ENCODE peak calls at places on chromosomes 2 and 18, in ten cellular contexts. E is lower leg skin, J is RWPE1, L is mammary epithelial cell, M is natural killer cell, Q is OCI-LY7, A is astrocyte, D is omental fat pad, H is foreskin fibroblast, R is fibroblast of lung. V is an unnamed sample.

GRCh38 chr2:122805346-122805745 is 1049.9 kb downstream of the TSN start:
- DNase-seq in E (no peak), J (no peak), L (no peak), M (no peak), Q (no peak), A (no peak), D (no peak), H (no peak), R (no peak), V (peak)

GRCh38 chr2:55885129-55885943 is 38.2 kb downstream of the EFEMP1 start:
- DNase-seq in E (no peak), J (peak), L (peak), M (no peak), Q (no peak), A (peak), D (no peak), H (peak), R (peak), V (peak)

GRCh38 chr18:45557296-45557695 is 58.0 kb upstream of the SLC14A2 start:
- DNase-seq in E (no peak), J (no peak), L (peak), M (no peak), Q (no peak), A (no peak), D (no peak), H (no peak), R (no peak), V (peak)

GRCh38 chr2:211875488-211875887 is 663.1 kb downstream of the ERBB4 start:
- DNase-seq in E (no peak), J (no peak), L (no peak), M (no peak), Q (no peak), A (no peak), D (no peak), H (no peak), R (no peak), V (no peak)

GRCh38 chr18:14577971-14578370 is 34.6 kb upstream of the POTEC start:
- DNase-seq in E (no peak), J (no peak), L (peak), M (no peak), Q (no peak), A (no peak), D (no peak), H (no peak), R (no peak), V (peak)

GRCh38 chr2:176140520-176141317 is 10.6 kb upstream of the HOXD4 start:
- DNase-seq in E (no peak), J (peak), L (peak), M (peak), Q (peak), A (no peak), D (no peak), H (peak), R (peak), V (peak)

GRCh38 chr2:75276093-75277055 is 77.1 kb upstream of the TACR1 start:
- DNase-seq in E (no peak), J (peak), L (peak), M (no peak), Q (no peak), A (peak), D (no peak), H (peak), R (peak), V (peak)

GRCh38 chr2:200749631-200750322 is 61.9 kb upstream of the BZW1 start:
- DNase-seq in E (no peak), J (no peak), L (no peak), M (no peak), Q (no peak), A (no peak), D (no peak), H (no peak), R (no peak), V (no peak)

GRCh38 chr2:197345846-197346370 is 35.3 kb upstream of the ANKRD44 start:
- DNase-seq in E (no peak), J (no peak), L (no peak), M (no peak), Q (no peak), A (no peak), D (no peak), H (no peak), R (no peak), V (no peak)

GRCh38 chr18:59954746-59955145 is 55.0 kb downstream of the PMAIP1 start:
- DNase-seq in E (no peak), J (no peak), L (peak), M (no peak), Q (no peak), A (peak), D (no peak), H (peak), R (peak), V (peak)
- TF ChIP-seq CTCF in E (no peak), J (no peak), L (no peak), M (no peak), Q (no peak), A (no peak), D (no peak), H (no peak), R (no peak), V (no peak)

GRCh38 chr18:25921677-25922421 is 168.6 kb downstream of the SS18 start:
- DNase-seq in E (no peak), J (peak), L (peak), M (no peak), Q (peak), A (no peak), D (no peak), H (no peak), R (peak), V (peak)

DNA sequence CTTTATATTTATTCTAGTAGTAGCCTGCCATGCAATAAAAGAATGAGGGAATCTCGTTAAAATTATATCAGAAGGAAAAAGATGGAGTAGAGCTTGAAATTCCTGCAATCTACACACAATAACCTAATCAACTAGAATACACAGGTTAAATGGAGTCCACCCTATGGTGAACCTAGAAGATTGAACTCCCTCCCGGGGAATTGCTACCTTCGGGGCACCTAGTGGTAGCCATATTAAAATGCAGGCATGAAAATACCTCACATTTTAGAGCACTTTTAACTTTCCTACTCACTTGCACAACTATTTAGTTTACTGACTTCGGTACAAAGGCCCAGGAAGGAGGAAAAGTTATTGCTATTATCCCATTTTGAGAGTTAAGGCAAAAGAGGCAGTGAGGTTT is 174.5 kb downstream of the SS18 start:
- DNase-seq in E (no peak), J (no peak), L (no peak), M (no peak), Q (peak), A (no peak), D (no peak), H (no peak), R (no peak), V (no peak)
- TF ChIP-seq CTCF in E (no peak), J (no peak), L (peak), M (no peak), Q (peak), A (no peak), D (no peak), H (no peak), R (peak), V (no peak)

DNA sequence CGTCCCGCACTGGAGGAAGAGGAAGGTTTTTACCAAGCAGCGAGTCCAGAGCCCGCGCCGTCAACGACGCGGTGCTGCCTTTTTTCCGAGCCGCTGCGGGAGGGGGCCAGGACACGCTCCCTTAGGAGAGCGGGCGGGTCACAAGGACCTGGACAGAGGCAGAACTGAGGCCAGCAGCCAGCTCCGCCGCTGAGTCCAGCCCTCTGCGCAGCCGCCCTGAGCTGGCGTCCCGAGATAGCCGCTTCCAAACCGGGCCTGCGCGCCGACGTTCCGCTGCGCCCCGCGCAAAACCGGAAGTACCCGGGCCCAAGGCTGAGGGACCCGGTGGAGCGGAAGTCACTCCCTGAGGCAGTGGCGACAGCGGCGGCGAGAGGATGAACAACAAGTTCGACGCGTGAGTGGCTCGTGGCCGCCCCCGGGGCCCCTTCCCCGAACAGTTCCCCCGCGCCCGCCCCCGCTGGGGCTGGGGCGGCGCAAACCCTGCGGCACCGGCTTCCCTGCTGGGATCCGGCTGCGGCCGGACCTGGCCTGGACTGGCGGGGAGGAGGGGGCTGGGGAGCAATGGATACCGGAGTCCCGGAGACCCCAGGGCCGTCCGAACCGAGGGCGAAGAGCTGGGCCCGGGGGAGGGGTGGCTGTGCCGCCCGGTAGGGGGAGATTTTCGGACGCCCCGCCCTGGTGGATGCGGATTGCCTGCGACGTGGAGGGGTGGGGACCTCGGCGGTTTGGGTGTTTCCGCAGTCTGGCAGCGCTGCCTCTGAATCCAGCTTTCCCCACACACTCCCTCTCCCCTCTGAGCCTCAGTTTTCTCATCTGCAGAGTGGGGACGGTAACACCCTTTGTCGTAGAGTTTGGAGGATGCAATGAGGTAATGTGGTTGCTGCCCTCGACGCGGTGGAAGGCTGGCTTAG is at the start of the genes EIF4E2 and TIGD1:
- DNase-seq in E (peak), J (peak), L (peak), M (peak), Q (peak), A (peak), D (peak), H (peak), R (peak), V (peak)
- TF ChIP-seq CTCF in E (no peak), J (no peak), L (peak), M (peak), Q (peak), A (peak), D (no peak), H (no peak), R (no peak), V (no peak)

GRCh38 chr2:109201465-109202420 is 72.7 kb downstream of the SH3RF3 start:
- DNase-seq in E (no peak), J (no peak), L (no peak), M (no peak), Q (no peak), A (no peak), D (no peak), H (no peak), R (no peak), V (no peak)
- TF ChIP-seq CTCF in E (no peak), J (no peak), L (no peak), M (no peak), Q (no peak), A (no peak), D (no peak), H (no peak), R (no peak), V (no peak)

GRCh38 chr2:167869200-167869599 is 378.2 kb downstream of the STK39 start:
- DNase-seq in E (no peak), J (no peak), L (no peak), M (no peak), Q (no peak), A (no peak), D (no peak), H (no peak), R (no peak), V (no peak)
- TF ChIP-seq CTCF in E (no peak), J (no peak), L (peak), M (no peak), Q (peak), A (no peak), D (no peak), H (no peak), R (no peak), V (no peak)

GRCh38 chr2:7620255-7620654 is 703.0 kb downstream of the RNF144A start:
- DNase-seq in E (no peak), J (no peak), L (peak), M (no peak), Q (no peak), A (no peak), D (no peak), H (no peak), R (no peak), V (peak)

GRCh38 chr2:7613831-7614230 is 696.6 kb downstream of the RNF144A start:
- DNase-seq in E (no peak), J (no peak), L (no peak), M (no peak), Q (no peak), A (no peak), D (no peak), H (no peak), R (no peak), V (no peak)

GRCh38 chr2:7621018-7621814 is 704.0 kb downstream of the RNF144A start:
- DNase-seq in E (no peak), J (no peak), L (peak), M (no peak), Q (no peak), A (no peak), D (no peak), H (no peak), R (no peak), V (peak)

DNA sequence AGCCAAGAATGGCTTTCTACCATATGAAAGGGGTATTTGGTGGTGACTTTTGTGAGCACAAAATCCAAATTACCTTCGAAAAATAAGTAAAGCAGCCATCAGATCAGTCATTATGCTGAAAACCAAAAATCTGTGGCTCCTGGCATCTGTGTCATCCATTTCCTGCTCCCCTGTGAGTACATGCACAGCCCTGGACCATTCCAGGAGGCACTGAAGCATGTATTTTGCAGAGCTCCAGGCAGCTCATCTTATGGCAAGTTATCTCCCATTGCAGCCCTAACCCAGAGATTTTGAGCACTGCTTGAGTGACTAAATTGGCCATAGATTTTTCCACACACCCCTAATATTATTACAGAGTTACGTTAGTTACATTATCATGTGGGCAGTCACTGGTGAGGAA is 702.0 kb downstream of the RNF144A start:
- DNase-seq in E (no peak), J (no peak), L (no peak), M (no peak), Q (no peak), A (no peak), D (no peak), H (no peak), R (no peak), V (no peak)
- TF ChIP-seq CTCF in E (no peak), J (no peak), L (no peak), M (no peak), Q (no peak), A (no peak), D (no peak), H (no peak), R (no peak), V (no peak)

GRCh38 chr2:214587442-214587841 is 176.6 kb downstream of the VWC2L start:
- DNase-seq in E (no peak), J (no peak), L (no peak), M (no peak), Q (peak), A (no peak), D (no peak), H (no peak), R (no peak), V (no peak)
- TF ChIP-seq CTCF in E (no peak), J (no peak), L (peak), M (no peak), Q (peak), A (peak), D (no peak), H (peak), R (peak), V (no peak)

DNA sequence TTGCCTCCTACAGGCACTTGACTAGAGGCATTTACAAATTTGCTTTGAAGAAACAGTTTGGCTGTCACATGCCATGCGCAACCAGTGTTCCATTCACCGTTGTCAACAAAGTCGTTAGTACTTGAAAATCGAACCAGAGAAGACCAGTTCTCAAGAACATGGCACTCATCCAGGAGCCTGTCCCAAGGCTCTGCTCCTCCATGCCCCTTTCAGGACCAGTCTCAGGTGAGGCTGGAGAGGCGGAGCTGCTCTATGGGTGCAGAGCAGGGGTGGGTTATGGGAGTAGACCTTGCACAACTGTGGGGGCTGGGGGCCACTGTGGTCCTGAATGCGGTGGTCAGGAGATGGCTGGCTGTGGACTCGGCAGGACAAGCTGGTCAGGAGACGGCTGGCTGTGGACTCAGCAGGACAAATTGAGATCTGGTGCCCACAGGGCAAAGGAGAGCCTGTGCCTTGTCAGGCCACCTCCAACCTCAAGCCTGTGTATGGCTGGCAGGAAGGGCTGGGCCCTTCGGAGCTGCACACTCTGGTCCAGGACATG is 12.3 kb upstream of the ATP9B start:
- DNase-seq in E (no peak), J (no peak), L (no peak), M (no peak), Q (no peak), A (no peak), D (no peak), H (no peak), R (no peak), V (no peak)
- TF ChIP-seq CTCF in E (no peak), J (no peak), L (no peak), M (no peak), Q (no peak), A (no peak), D (no peak), H (no peak), R (no peak), V (no peak)

GRCh38 chr2:128473175-128474013 is 154.7 kb upstream of the HS6ST1 start:
- DNase-seq in E (peak), J (no peak), L (no peak), M (no peak), Q (peak), A (peak), D (no peak), H (peak), R (peak), V (no peak)
- TF ChIP-seq CTCF in E (no peak), J (no peak), L (no peak), M (no peak), Q (no peak), A (no peak), D (no peak), H (no peak), R (no peak), V (no peak)